ENCODE peak calls at places on chromosome 16, in six cellular contexts. P is GM12878, M is SK-N-SH, U is HepG2, J is H1, V is K562. S is an unnamed sample.

GRCh38 chr16:70381604-70382342 is 35.1 kb downstream of the DDX19A start:
- DNase-seq in V (no peak), M (no peak), U (no peak), J (no peak), P (no peak), S (no peak)

GRCh38 chr16:74500907-74501306 is 79.6 kb upstream of the CLEC18B start:
- DNase-seq in V (no peak), J (no peak), U (no peak), P (no peak), M (no peak), S (no peak)

GRCh38 chr16:4015991-4016325 is 100.3 kb downstream of the ADCY9 start:
- DNase-seq in P (no peak), U (no peak), M (no peak), J (no peak), V (no peak), S (no peak)

GRCh38 chr16:75627856-75628255 is 4.8 kb upstream of the ADAT1 start:
- DNase-seq in P (no peak), M (no peak), U (no peak), V (no peak), J (no peak), S (no peak)

GRCh38 chr16:2739555-2740435 is 12.6 kb upstream of the SRRM2 start:
- DNase-seq in P (no peak), U (peak; percentile 45), J (no peak), M (no peak), V (no peak), S (no peak)

GRCh38 chr16:53992057-53992378 is 288.1 kb downstream of the FTO start:
- DNase-seq in V (no peak), M (peak; percentile 48), U (no peak), P (no peak), J (no peak), S (no peak)

GRCh38 chr16:88830250-88830649 is 18.5 kb upstream of the APRT start:
- DNase-seq in J (no peak), M (no peak), U (no peak), P (no peak), V (no peak), S (no peak)

GRCh38 chr16:79658301-79659001 is 57.9 kb upstream of the MAF start:
- DNase-seq in J (no peak), U (peak; percentile 22), M (no peak), V (no peak), P (no peak), S (no peak)

GRCh38 chr16:50505714-50506542 is 42.3 kb upstream of the NKD1 start:
- DNase-seq in U (peak; percentile 80), P (no peak), J (no peak), M (no peak), V (no peak), S (no peak)

GRCh38 chr16:75208242-75208825 is 1.4 kb upstream of the CTRB2 start:
- DNase-seq in P (no peak), J (no peak), U (no peak), M (no peak), V (no peak), S (no peak)

GRCh38 chr16:7548796-7549318 is 216.2 kb downstream of the RBFOX1 start:
- DNase-seq in J (no peak), M (no peak), V (no peak), P (no peak), U (no peak), S (no peak)

GRCh38 chr16:77288222-77288621 is 89.0 kb downstream of the SYCE1L start:
- DNase-seq in P (no peak), M (no peak), V (no peak), U (no peak), J (no peak), S (no peak)

GRCh38 chr16:81494434-81494806 is 49.8 kb downstream of the CMIP start:
- DNase-seq in J (no peak), M (peak; percentile 4), P (no peak), U (no peak), V (no peak), S (no peak)

GRCh38 chr16:1723450-1724147 is 17.6 kb downstream of the MAPK8IP3 start:
- DNase-seq in U (peak; percentile 37), V (peak; percentile 69), M (peak; percentile 78), J (no peak), P (no peak), S (no peak)

GRCh38 chr16:24367186-24367585 is 111.1 kb downstream of the CACNG3 start:
- DNase-seq in V (no peak), M (no peak), J (no peak), U (no peak), P (no peak), S (no peak)

GRCh38 chr16:30902070-30902972 is 5.9 kb downstream of the CTF1 start:
- DNase-seq in V (peak; percentile 86), P (no peak), J (no peak), U (peak; percentile 33), M (peak; percentile 94), S (no peak)

GRCh38 chr16:30901201-30902069 is 5.0 kb downstream of the CTF1 start:
- DNase-seq in P (no peak), U (peak; percentile 26), V (no peak), J (no peak), M (no peak), S (no peak)

GRCh38 chr16:30904114-30904780 is 7.8 kb downstream of the CTF1 start:
- DNase-seq in J (no peak), V (peak; percentile 2), U (no peak), P (no peak), M (no peak), S (no peak)

GRCh38 chr16:30903596-30903995 is 7.2 kb downstream of the CTF1 start:
- DNase-seq in J (no peak), M (peak; percentile 84), V (peak; percentile 14), P (no peak), U (peak; percentile 38), S (no peak)

GRCh38 chr16:30903002-30903401 is 6.6 kb downstream of the CTF1 start:
- DNase-seq in M (no peak), U (no peak), P (no peak), J (no peak), V (peak; percentile 67), S (no peak)
- H3K27ac ChIP-seq in M (peak overlapping the region; percentile 64), U (no peak overlapping the region), P (no peak overlapping the region), J (no peak overlapping the region), V (peak overlapping the region; percentile 87), S (peak overlapping the region; percentile 89)

GRCh38 chr16:15457390-15457789 is 23.0 kb downstream of the BMERB1 start:
- DNase-seq in J (no peak), V (no peak), U (no peak), M (no peak), P (no peak), S (no peak)

GRCh38 chr16:15457958-15458357 is 23.6 kb downstream of the BMERB1 start:
- DNase-seq in M (no peak), V (no peak), P (no peak), J (no peak), U (no peak), S (no peak)

GRCh38 chr16:15464401-15465186 is 30.2 kb downstream of the BMERB1 start:
- DNase-seq in V (no peak), U (no peak), M (no peak), P (no peak), J (no peak), S (no peak)

GRCh38 chr16:15460601-15461000 is 26.2 kb downstream of the BMERB1 start:
- DNase-seq in U (no peak), P (no peak), M (no peak), J (no peak), V (no peak), S (no peak)

DNA sequence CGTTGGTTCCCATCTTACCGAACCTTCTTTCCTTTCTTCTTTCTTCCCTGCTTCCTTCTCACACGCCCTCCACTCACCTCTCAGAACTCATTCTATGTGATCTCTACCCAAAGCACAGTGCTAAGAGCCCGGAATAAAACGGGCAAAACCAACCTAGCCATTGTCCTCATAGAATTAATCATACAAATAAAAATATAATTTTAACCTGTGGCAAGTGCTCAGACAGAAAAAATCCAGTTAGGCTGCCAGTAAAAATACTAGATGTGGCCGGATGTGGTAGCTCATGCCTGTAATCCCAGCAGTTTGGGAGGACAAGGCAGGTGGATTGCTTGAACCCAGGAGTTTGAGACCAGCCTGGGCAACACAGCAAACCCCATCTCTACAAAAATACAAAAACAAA is 27.0 kb downstream of the BMERB1 start:
- DNase-seq in V (no peak), M (no peak), U (no peak), P (no peak), J (no peak), S (no peak)
- TF ChIP-seq YY1 in V (no peak), M (no peak), U (no peak), P (no peak), J (no peak), S (no peak)

GRCh38 chr16:83269541-83269940 is 538.2 kb upstream of the HSBP1 start:
- DNase-seq in M (no peak), U (no peak), J (no peak), V (no peak), P (no peak), S (no peak)
- H3K27ac ChIP-seq in M (no peak overlapping the region), U (no peak overlapping the region), J (no peak overlapping the region), V (no peak overlapping the region), P (no peak overlapping the region), S (no peak overlapping the region)

DNA sequence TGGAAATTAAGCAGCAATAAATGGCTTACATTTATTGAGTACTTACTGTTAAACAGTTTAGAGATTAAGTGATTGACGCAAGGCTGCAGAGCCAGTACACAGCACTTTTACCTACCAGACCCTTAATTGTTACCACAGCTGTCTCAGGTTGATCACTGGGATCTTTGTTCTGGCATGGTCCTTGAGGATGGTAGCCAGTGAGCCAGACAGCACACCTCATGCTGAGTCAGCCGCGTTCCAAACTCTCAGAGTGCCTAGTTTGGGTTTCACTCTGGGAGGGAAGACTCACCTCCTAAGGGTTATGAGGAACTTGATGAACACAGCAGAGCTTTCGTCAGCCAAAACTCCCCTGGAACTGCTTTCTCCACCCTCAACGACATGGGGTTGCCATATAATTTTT is 20.4 kb downstream of the CDH3 start:
- DNase-seq in M (no peak), U (no peak), V (no peak), P (no peak), J (no peak), S (peak; percentile 92)
- TF ChIP-seq YY1 in M (no peak), U (no peak), V (no peak), P (no peak), J (no peak), S (peak; percentile 11)

GRCh38 chr16:19604911-19605310 is 49.4 kb downstream of the VPS35L start:
- DNase-seq in J (no peak), V (no peak), U (no peak), P (no peak), M (no peak), S (no peak)
- H3K27ac ChIP-seq in J (no peak overlapping the region), V (no peak overlapping the region), U (no peak overlapping the region), P (no peak overlapping the region), M (no peak overlapping the region), S (no peak overlapping the region)

GRCh38 chr16:35734728-35735402 is 2275.5 kb downstream of the TP53TG3F start:
- DNase-seq in M (no peak), P (no peak), V (no peak), J (no peak), U (no peak), S (no peak)
- TF ChIP-seq YY1 in M (no peak), P (no peak), V (no peak), J (no peak), U (no peak), S (no peak)

S was measured in HCT116.